ENCODE peak calls at places on chromosomes 3 and 15, in five cellular contexts. One of them, this sample, is unnamed.

GRCh38 chr3:133573054-133573628 is 345 bp upstream of the CDV3 start:
- DNase-seq in EH: peak; percentile 100
- DNase-seq in left ventricle myocardium inferior: peak; percentile 100
- DNase-seq in NCI-H1092 treated with DMSO at 0.1 percent for 48 hours: no peak
- DNase-seq in AG10803: peak; percentile 100
- DNase-seq in this sample: peak; percentile 100

GRCh38 chr15:92915766-92916435 is 15.8 kb downstream of the CHD2 start:
- DNase-seq in EH: peak; percentile 63
- DNase-seq in AG10803: no peak
- DNase-seq in NCI-H1092 treated with DMSO at 0.1 percent for 48 hours: no peak
- DNase-seq in left ventricle myocardium inferior: no peak
- DNase-seq in this sample: peak; percentile 71

GRCh38 chr3:142657033-142657432 is 60.8 kb downstream of the PLS1 start:
- DNase-seq in left ventricle myocardium inferior: no peak
- DNase-seq in AG10803: no peak
- DNase-seq in EH: no peak
- DNase-seq in NCI-H1092 treated with DMSO at 0.1 percent for 48 hours: no peak
- DNase-seq in this sample: no peak

GRCh38 chr3:20140881-20141280 is 45.1 kb downstream of the SGO1 start:
- DNase-seq in EH: no peak
- DNase-seq in AG10803: no peak
- DNase-seq in NCI-H1092 treated with DMSO at 0.1 percent for 48 hours: no peak
- DNase-seq in left ventricle myocardium inferior: no peak
- DNase-seq in this sample: no peak

GRCh38 chr3:129892486-129892856 is 1.0 kb downstream of the TMCC1 start:
- DNase-seq in AG10803: no peak
- DNase-seq in NCI-H1092 treated with DMSO at 0.1 percent for 48 hours: no peak
- DNase-seq in EH: no peak
- DNase-seq in left ventricle myocardium inferior: no peak
- DNase-seq in this sample: no peak

GRCh38 chr3:40765884-40766283 is 241.1 kb downstream of the ZNF621 start:
- DNase-seq in AG10803: peak; percentile 41
- DNase-seq in NCI-H1092 treated with DMSO at 0.1 percent for 48 hours: no peak
- DNase-seq in EH: no peak
- DNase-seq in left ventricle myocardium inferior: no peak
- DNase-seq in this sample: peak; percentile 29

GRCh38 chr15:48672206-48672605 is 26.7 kb upstream of the FBN1 start:
- DNase-seq in EH: no peak
- DNase-seq in AG10803: no peak
- DNase-seq in NCI-H1092 treated with DMSO at 0.1 percent for 48 hours: no peak
- DNase-seq in left ventricle myocardium inferior: no peak
- DNase-seq in this sample: no peak

GRCh38 chr15:26974120-26974780 is 3.3 kb downstream of the GABRG3 start:
- DNase-seq in left ventricle myocardium inferior: no peak
- DNase-seq in AG10803: peak; percentile 18
- DNase-seq in EH: no peak
- DNase-seq in NCI-H1092 treated with DMSO at 0.1 percent for 48 hours: peak; percentile 24
- DNase-seq in this sample: peak; percentile 68

GRCh38 chr15:67967871-67968423 is 86.2 kb upstream of the PIAS1 start:
- DNase-seq in NCI-H1092 treated with DMSO at 0.1 percent for 48 hours: peak; percentile 71
- DNase-seq in EH: peak; percentile 80
- DNase-seq in AG10803: peak; percentile 35
- DNase-seq in left ventricle myocardium inferior: peak; percentile 82
- DNase-seq in this sample: peak; percentile 88

This sample was measured in astrocyte of the hippocampus.